ENCODE peak calls at places on chromosome 6, in six cellular contexts. T is mesendoderm, S is IMR-90, Z is H1, K is H9, F is neuronal stem cell. J is an unnamed sample.

GRCh38 chr6:112222111-112222726 is 32.1 kb downstream of the LAMA4 start:
- DNase-seq in S (peak; percentile 80), T (peak; percentile 38), K (no peak), Z (no peak), F (no peak), J (peak; percentile 22)

GRCh38 chr6:154872605-154873004 is 122.5 kb upstream of the TIAM2 start:
- DNase-seq in F (no peak), S (no peak), T (peak; percentile 66), K (peak; percentile 60), Z (peak; percentile 49), J (no peak)

GRCh38 chr6:90220273-90220672 is 76.4 kb downstream of the BACH2 start:
- DNase-seq in Z (no peak), F (no peak), K (no peak), S (no peak), T (peak; percentile 13), J (no peak)

GRCh38 chr6:107740496-107741190 is 83.5 kb downstream of the SCML4 start:
- DNase-seq in T (no peak), S (no peak), Z (no peak), K (no peak), F (no peak), J (no peak)

GRCh38 chr6:6599468-6599873 is 11.0 kb downstream of the LY86 start:
- DNase-seq in Z (no peak), S (no peak), T (no peak), F (no peak), K (no peak), J (peak; percentile 37)

GRCh38 chr6:31122803-31123706 is 2.8 kb upstream of the CDSN start:
- DNase-seq in K (no peak), T (no peak), S (peak; percentile 76), Z (no peak), F (no peak), J (no peak)

GRCh38 chr6:22147983-22148797 is 148.6 kb downstream of the PRL start:
- DNase-seq in T (no peak), S (peak; percentile 92), Z (no peak), F (no peak), K (no peak), J (no peak)

GRCh38 chr6:31734247-31734702 is 2.1 kb downstream of the CLIC1 start:
- DNase-seq in K (no peak), F (no peak), T (no peak), Z (no peak), S (no peak), J (no peak)

GRCh38 chr6:112307707-112308106 is 39.4 kb upstream of the RFPL4B start:
- DNase-seq in F (no peak), Z (no peak), K (no peak), S (peak; percentile 53), T (no peak), J (no peak)

GRCh38 chr6:162900503-162900902 is 172.7 kb downstream of the PACRG start:
- DNase-seq in F (no peak), S (no peak), Z (no peak), K (no peak), T (no peak), J (no peak)

GRCh38 chr6:35718354-35718695 is 18.5 kb upstream of the ARMC12 start:
- DNase-seq in F (no peak), S (no peak), T (no peak), K (no peak), Z (no peak), J (no peak)
- H2BK120ac ChIP-seq in F (no peak overlapping the region), S (no peak overlapping the region), T (no peak overlapping the region), K (no peak overlapping the region), Z (peak overlapping the region; percentile 31), J (no peak overlapping the region)

DNA sequence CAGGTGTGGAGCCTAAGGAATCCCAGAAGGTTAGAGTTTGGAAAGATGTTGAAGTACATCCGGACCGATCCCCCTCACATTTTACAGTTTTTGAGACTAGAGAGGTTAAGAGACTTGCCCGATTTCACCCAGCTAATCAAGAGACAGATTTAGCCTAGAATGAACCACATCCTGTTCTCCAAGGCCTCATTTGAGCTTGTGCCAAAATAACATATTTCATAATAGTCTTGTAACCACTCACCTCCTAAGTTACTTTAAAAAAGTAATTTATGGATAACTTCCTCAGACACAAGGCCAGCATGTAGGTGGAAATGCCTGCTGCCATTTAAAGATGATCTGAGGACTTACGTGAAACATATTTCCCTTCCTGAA is 39.8 kb upstream of the ARHGAP18 start:
- DNase-seq in T (no peak), Z (no peak), K (no peak), S (peak; percentile 83), F (no peak), J (no peak)
- H2BK5ac ChIP-seq in T (no peak overlapping the region), Z (no peak overlapping the region), K (no peak overlapping the region), S (peak overlapping the region; percentile 78), F (no peak overlapping the region), J (no peak overlapping the region)

GRCh38 chr6:35396991-35397390 is 54.6 kb downstream of the PPARD start:
- DNase-seq in Z (no peak), F (no peak), S (peak; percentile 60), K (no peak), T (no peak), J (no peak)
- H3K9ac ChIP-seq in Z (no peak overlapping the region), F (no peak overlapping the region), S (no peak overlapping the region), K (no peak overlapping the region), T (no peak overlapping the region), J (no peak overlapping the region)

GRCh38 chr6:136209496-136209895 is 40.6 kb downstream of the MTFR2 start:
- DNase-seq in T (peak; percentile 60), K (no peak), F (no peak), Z (no peak), S (no peak), J (no peak)
- H2BK120ac ChIP-seq in T (no peak overlapping the region), K (no peak overlapping the region), F (no peak overlapping the region), Z (no peak overlapping the region), S (no peak overlapping the region), J (no peak overlapping the region)